ENCODE peak calls at places on chromosomes 11 and 22, in four cellular contexts. W, B, R and X are unnamed samples.

GRCh38 chr22:30228509-30229359 is 17.8 kb downstream of the LIF start:
- DNase-seq in B (no peak), W (peak), R (no peak), X (no peak)

GRCh38 chr11:56885182-56885581 is 103.5 kb upstream of the OR5AK2 start:
- DNase-seq in W (peak), B (peak), R (no peak), X (peak)

GRCh38 chr11:19800714-19801519 is 88.3 kb downstream of the NAV2 start:
- DNase-seq in W (no peak), R (no peak), B (no peak), X (no peak)

GRCh38 chr11:69301491-69302401 is 7.8 kb downstream of the MYEOV start:
- DNase-seq in R (no peak), B (peak), W (peak), X (peak)

GRCh38 chr11:75490221-75491181 is 35.2 kb downstream of the GDPD5 start:
- DNase-seq in R (no peak), W (no peak), B (no peak), X (no peak)

GRCh38 chr22:18114976-18115652 is 4.5 kb downstream of the TUBA8 start:
- DNase-seq in B (no peak), R (no peak), W (no peak), X (no peak)

GRCh38 chr11:111960916-111961315 is 23.8 kb downstream of the DIXDC1 start:
- DNase-seq in W (peak), R (no peak), B (no peak), X (no peak)

GRCh38 chr11:10122337-10123197 is 171.5 kb downstream of the SBF2 start:
- DNase-seq in R (no peak), B (no peak), W (peak), X (no peak)

GRCh38 chr11:118003456-118003855 is 17.3 kb downstream of the IL10RA start:
- DNase-seq in R (no peak), B (no peak), W (no peak), X (no peak)

GRCh38 chr22:39364646-39365405 is 15.0 kb downstream of the SYNGR1 start:
- DNase-seq in W (no peak), R (no peak), B (no peak), X (no peak)

GRCh38 chr11:92839450-92839849 is 130.0 kb upstream of the MTNR1B start:
- DNase-seq in R (no peak), W (no peak), B (no peak), X (no peak)

GRCh38 chr11:57459112-57460016 is 964 bp upstream of the RTN4RL2 start:
- DNase-seq in B (peak), W (peak), R (no peak), X (no peak)

GRCh38 chr22:29907753-29908515 is 25.0 kb downstream of the MTMR3 start:
- DNase-seq in W (peak), R (no peak), B (peak), X (peak)

GRCh38 chr11:130585545-130585944 is 137.1 kb downstream of the ADAMTS15 start:
- DNase-seq in W (peak), R (no peak), B (no peak), X (no peak)

GRCh38 chr22:37806409-37807338 is 1.1 kb upstream of the GCAT start:
- DNase-seq in R (no peak), W (peak), B (peak), X (peak)

GRCh38 chr11:124935548-124936514 is at the start of gene HEPACAM:
- DNase-seq in R (no peak), W (no peak), B (no peak), X (peak)

GRCh38 chr11:30879322-30880020 is 293.3 kb upstream of the MPPED2 start:
- DNase-seq in R (no peak), B (peak), W (no peak), X (no peak)

GRCh38 chr11:17472467-17472866 is 4.2 kb downstream of the ABCC8 start:
- DNase-seq in R (no peak), W (no peak), B (peak), X (no peak)

GRCh38 chr22:46612904-46613605 is 7.1 kb upstream of the GRAMD4 start:
- DNase-seq in W (no peak), B (peak), R (no peak), X (peak)

GRCh38 chr22:40635008-40635939 is 1.2 kb downstream of the MRTFA start:
- DNase-seq in R (no peak), W (no peak), B (no peak), X (no peak)

GRCh38 chr11:79415411-79415810 is 25.4 kb downstream of the TENM4 start:
- DNase-seq in R (no peak), W (no peak), B (no peak), X (no peak)

GRCh38 chr11:76044750-76045320 is 161.5 kb downstream of the WNT11 start:
- DNase-seq in R (no peak), B (no peak), W (no peak), X (no peak)

GRCh38 chr11:132357811-132358572 is 987.6 kb downstream of the NTM start:
- DNase-seq in W (no peak), B (no peak), R (peak), X (no peak)

GRCh38 chr11:84498016-84498415 is 1129.1 kb downstream of the DLG2 start:
- DNase-seq in W (no peak), B (no peak), R (no peak), X (no peak)

GRCh38 chr11:77039491-77040400 is 5.5 kb downstream of the B3GNT6 start:
- DNase-seq in B (peak), W (no peak), R (no peak), X (no peak)

GRCh38 chr11:71372693-71373657 is 75.2 kb downstream of the DHCR7 start:
- DNase-seq in B (no peak), R (peak), W (peak), X (peak)

GRCh38 chr11:35040221-35040942 is 98.6 kb upstream of the CD44 start:
- DNase-seq in R (peak), B (no peak), W (peak), X (no peak)

GRCh38 chr11:76778874-76779273 is 4.3 kb upstream of the TSKU start:
- DNase-seq in B (no peak), W (no peak), R (no peak), X (no peak)

GRCh38 chr11:60921777-60922335 is 2.4 kb upstream of the TMEM132A start:
- DNase-seq in W (no peak), B (no peak), R (no peak), X (no peak)

GRCh38 chr11:13271060-13271693 is 6.4 kb upstream of the BMAL1 start:
- DNase-seq in R (no peak), B (no peak), W (no peak), X (no peak)

GRCh38 chr11:122107566-122107965 is 8.4 kb downstream of the BLID start:
- DNase-seq in R (no peak), W (no peak), B (no peak), X (no peak)

GRCh38 chr11:124629961-124630360 is 7.3 kb downstream of the TBRG1 start:
- DNase-seq in W (no peak), R (no peak), B (no peak), X (no peak)

GRCh38 chr11:101718406-101718805 is 134.6 kb upstream of the TRPC6 start:
- DNase-seq in B (no peak), W (no peak), R (no peak), X (no peak)
- TF ChIP-seq PBX3 in B (no peak), W (no peak), R (no peak), X (no peak)

GRCh38 chr11:65433657-65434056 is 11.1 kb downstream of the NEAT1 start:
- DNase-seq in B (no peak), W (peak), R (no peak), X (no peak)
- H3K4me2 ChIP-seq in B (peak), W (peak), R (no peak), X (no peak)

GRCh38 chr22:36381513-36382079 is 6.2 kb downstream of the MYH9 start:
- DNase-seq in W (no peak), R (no peak), B (no peak), X (no peak)

GRCh38 chr22:36377022-36377631 is 10.6 kb downstream of the MYH9 start:
- DNase-seq in R (no peak), W (no peak), B (no peak), X (no peak)

GRCh38 chr22:36383110-36383581 is 4.6 kb downstream of the MYH9 start:
- DNase-seq in B (no peak), W (no peak), R (peak), X (no peak)

GRCh38 chr22:36378080-36378788 is 9.5 kb downstream of the MYH9 start:
- DNase-seq in R (no peak), B (no peak), W (no peak), X (no peak)

DNA sequence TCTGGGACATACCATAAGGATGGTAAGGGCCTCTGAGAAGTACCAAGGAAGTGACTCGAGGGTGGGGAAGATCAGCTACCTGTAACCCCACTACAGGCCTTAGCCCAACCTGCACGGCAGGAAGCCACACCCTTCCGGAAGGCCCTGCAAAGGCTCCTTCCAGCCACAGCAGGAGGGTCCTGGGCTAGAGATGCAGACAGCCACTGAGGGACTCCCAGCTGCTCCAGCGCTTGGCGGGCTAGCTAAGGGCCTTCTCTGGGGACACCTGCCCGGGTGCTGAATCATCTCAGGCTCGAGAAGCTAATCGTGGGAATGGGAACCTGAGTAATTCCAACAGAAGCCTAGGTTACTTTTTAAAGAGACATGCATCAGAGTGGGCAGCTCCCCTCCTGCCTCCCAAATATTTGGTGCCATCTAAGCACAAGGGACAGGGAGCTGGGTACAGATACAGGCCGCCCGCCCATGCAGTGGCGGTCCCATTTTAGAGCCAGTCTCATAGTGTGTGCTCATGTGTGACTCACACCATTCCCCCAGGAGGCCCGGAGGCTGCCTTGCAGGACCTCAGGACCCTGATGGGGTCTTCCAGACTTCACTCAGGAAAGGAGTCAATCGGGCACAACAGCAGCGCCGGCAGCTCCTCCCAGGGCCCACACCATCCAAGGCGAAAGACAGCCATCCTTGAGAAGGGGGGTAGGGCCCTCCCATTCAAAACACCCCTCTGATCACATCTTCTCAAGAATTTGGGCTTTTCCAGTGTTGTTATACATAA is 8.0 kb downstream of the MYH9 start:
- DNase-seq in R (no peak), W (no peak), B (no peak), X (no peak)
- TF ChIP-seq PBX3 in R (no peak), W (no peak), B (no peak), X (no peak)

DNA sequence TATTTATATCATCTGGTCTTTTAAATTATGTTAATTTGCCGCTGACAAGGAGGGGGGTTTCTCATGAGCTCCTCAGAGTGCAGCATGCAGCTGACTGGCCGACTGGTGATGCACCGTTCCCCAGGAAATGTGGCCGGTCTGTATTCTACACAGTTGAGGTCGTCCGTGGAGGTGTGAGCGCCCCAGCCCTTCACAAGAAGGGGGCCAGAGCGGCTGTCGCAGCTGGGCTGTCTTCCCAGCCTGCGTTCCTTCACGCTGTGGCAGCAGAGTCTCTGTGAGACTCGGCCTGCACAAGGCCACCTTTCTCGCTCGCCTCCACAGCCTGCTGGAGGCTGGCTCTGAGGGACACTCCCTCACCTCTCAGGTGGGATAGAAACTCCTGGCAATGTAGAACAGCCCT is 43.2 kb downstream of the AP2A2 start:
- DNase-seq in R (no peak), B (no peak), W (no peak), X (no peak)
- H3K4me2 ChIP-seq in R (no peak), B (no peak), W (no peak), X (no peak)

GRCh38 chr22:26574001-26574723 is 15.8 kb downstream of the TPST2 start:
- DNase-seq in R (no peak), B (no peak), W (no peak), X (no peak)

GRCh38 chr22:26570864-26571525 is 18.9 kb downstream of the TPST2 start:
- DNase-seq in R (no peak), B (no peak), W (no peak), X (no peak)

GRCh38 chr22:26570126-26570525 is 19.8 kb downstream of the TPST2 start:
- DNase-seq in R (no peak), B (no peak), W (no peak), X (no peak)

GRCh38 chr22:26576026-26576680 is 13.8 kb downstream of the TPST2 start:
- DNase-seq in W (no peak), R (no peak), B (no peak), X (no peak)

DNA sequence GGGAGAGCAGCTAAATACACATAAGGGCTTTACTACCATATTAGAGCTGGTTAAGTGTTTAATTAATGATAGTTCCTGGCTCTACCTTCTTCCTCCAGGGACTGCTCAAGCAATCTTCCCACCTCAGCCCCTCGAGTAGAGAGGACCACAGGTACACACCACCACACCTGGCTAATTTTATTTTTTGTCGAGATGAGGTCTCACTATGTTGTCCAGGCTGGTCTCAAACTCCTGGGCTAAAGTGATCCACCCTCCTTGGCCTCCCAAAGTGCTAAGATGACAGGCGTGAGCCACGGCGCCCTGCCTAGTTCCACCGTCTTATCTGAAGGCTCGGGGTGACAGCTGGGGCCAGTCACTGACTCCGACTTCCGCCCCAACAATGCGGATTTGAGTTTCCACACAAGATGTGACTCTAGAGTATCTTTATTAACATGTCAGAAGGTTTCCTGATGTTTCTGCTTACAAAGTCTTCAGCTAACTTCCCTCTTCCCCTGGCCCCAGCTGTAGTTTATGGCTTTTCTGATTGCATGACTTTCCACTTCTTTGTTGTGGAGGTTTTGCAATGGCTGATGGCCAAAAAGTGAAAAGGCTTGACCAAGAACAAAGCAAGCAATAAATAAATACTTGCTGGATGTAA is 16.8 kb downstream of the TPST2 start:
- DNase-seq in W (no peak), R (no peak), B (no peak), X (no peak)
- TF ChIP-seq PBX3 in W (no peak), R (no peak), B (no peak), X (no peak)